ENCODE peak calls at places on chromosomes 11 and 22, in five cellular contexts. S is type B pancreatic cell, D is endothelial cell, P is RWPE1, W is heart right ventricle. R is an unnamed sample.

GRCh38 chr22:45212306-45212709 is 28.4 kb downstream of the KIAA0930 start:
- DNase-seq in S (no peak), D (peak; percentile 17), P (peak; percentile 66), W (peak; percentile 85), R (peak; percentile 72)

GRCh38 chr22:27090595-27090994 is 433.2 kb downstream of the MIAT start:
- DNase-seq in S (no peak), D (no peak), P (no peak), W (no peak), R (no peak)

GRCh38 chr22:35334010-35334409 is 34.3 kb downstream of the TOM1 start:
- DNase-seq in S (no peak), D (no peak), P (no peak), W (no peak), R (peak; percentile 91)

GRCh38 chr11:75287579-75287978 is 47.0 kb downstream of the TPBGL start:
- DNase-seq in S (no peak), D (no peak), P (no peak), W (no peak), R (no peak)

GRCh38 chr11:221998-222789 is 13.9 kb downstream of the SIRT3 start:
- DNase-seq in S (no peak), D (no peak), P (no peak), W (no peak), R (no peak)

GRCh38 chr11:19574916-19575315 is 137.7 kb upstream of the NAV2 start:
- DNase-seq in S (no peak), D (no peak), P (no peak), W (no peak), R (no peak)

GRCh38 chr11:110710520-110711381 is 1.5 kb downstream of the ARHGAP20 start:
- DNase-seq in S (peak; percentile 69), D (peak; percentile 11), P (peak; percentile 28), W (peak; percentile 24), R (no peak)

GRCh38 chr22:48772286-48772907 is 1055.3 kb downstream of the BRD1 start:
- DNase-seq in S (no peak), D (no peak), P (no peak), W (no peak), R (no peak)

GRCh38 chr22:43441216-43441615 is 29.4 kb downstream of the MPPED1 start:
- DNase-seq in S (no peak), D (no peak), P (no peak), W (no peak), R (no peak)

GRCh38 chr22:45212992-45213751 is 27.5 kb downstream of the KIAA0930 start:
- DNase-seq in S (no peak), D (no peak), P (no peak), W (peak; percentile 49), R (peak; percentile 86)

GRCh38 chr11:45655347-45655756 is 10.1 kb downstream of the CHST1 start:
- DNase-seq in S (peak; percentile 89), D (peak; percentile 95), P (peak; percentile 80), W (peak; percentile 83), R (peak; percentile 52)

GRCh38 chr22:28900379-28900778 is 17.0 kb downstream of the ZNRF3 start:
- DNase-seq in S (no peak), D (no peak), P (no peak), W (no peak), R (no peak)

GRCh38 chr11:123182101-123182500 is 12.9 kb downstream of the CLMP start:
- DNase-seq in S (no peak), D (no peak), P (no peak), W (no peak), R (no peak)

GRCh38 chr11:111331711-111332479 is 33.5 kb downstream of the POU2AF3 start:
- DNase-seq in S (no peak), D (no peak), P (no peak), W (no peak), R (no peak)

GRCh38 chr11:12073436-12073835 is 37.0 kb upstream of the MICAL2 start:
- DNase-seq in S (no peak), D (no peak), P (no peak), W (no peak), R (no peak)

GRCh38 chr11:70462818-70463477 is 64.6 kb downstream of the CTTN start:
- DNase-seq in S (no peak), D (no peak), P (no peak), W (no peak), R (no peak)

GRCh38 chr22:38086001-38086845 is 2.2 kb upstream of the SLC16A8 start:
- DNase-seq in S (no peak), D (no peak), P (no peak), W (no peak), R (no peak)

GRCh38 chr11:34206598-34207300 is 101.3 kb downstream of the NAT10 start:
- DNase-seq in S (no peak), D (no peak), P (no peak), W (no peak), R (no peak)

GRCh38 chr11:111193924-111194490 is 51.5 kb upstream of the POU2AF2 start:
- DNase-seq in S (no peak), D (no peak), P (no peak), W (no peak), R (no peak)

GRCh38 chr22:40077646-40078016 is 82.9 kb downstream of the FAM83F start:
- DNase-seq in S (no peak), D (no peak), P (no peak), W (no peak), R (no peak)

GRCh38 chr11:64742087-64742939 is 1.6 kb downstream of the RASGRP2 start:
- DNase-seq in S (no peak), D (peak; percentile 58), P (no peak), W (no peak), R (no peak)

GRCh38 chr22:24848559-24849168 is 42.7 kb downstream of the SGSM1 start:
- DNase-seq in S (no peak), D (no peak), P (no peak), W (no peak), R (no peak)

GRCh38 chr11:75174781-75175370 is 24.0 kb downstream of the SLCO2B1 start:
- DNase-seq in S (no peak), D (no peak), P (no peak), W (peak; percentile 46), R (peak; percentile 58)

GRCh38 chr11:71139516-71140205 is 112.7 kb downstream of the SHANK2 start:
- DNase-seq in S (no peak), D (no peak), P (no peak), W (peak; percentile 63), R (no peak)

GRCh38 chr22:31945971-31946680 is 1.8 kb downstream of the YWHAH start:
- DNase-seq in S (no peak), D (no peak), P (no peak), W (no peak), R (peak; percentile 31)

GRCh38 chr11:75492181-75492820 is 33.4 kb downstream of the GDPD5 start:
- DNase-seq in S (no peak), D (peak; percentile 28), P (peak; percentile 38), W (no peak), R (peak; percentile 60)

GRCh38 chr11:126853732-126854131 is 146.8 kb downstream of the KIRREL3 start:
- DNase-seq in S (no peak), D (no peak), P (no peak), W (no peak), R (no peak)

GRCh38 chr11:93545566-93545965 is 2.4 kb upstream of the SMCO4 start:
- DNase-seq in S (no peak), D (no peak), P (no peak), W (no peak), R (no peak)

GRCh38 chr11:128956401-128957203 is 13.9 kb upstream of the TP53AIP1 start:
- DNase-seq in S (no peak), D (peak; percentile 57), P (peak; percentile 77), W (no peak), R (peak; percentile 14)

GRCh38 chr11:120054016-120054752 is 83.7 kb downstream of the TRIM29 start:
- DNase-seq in S (no peak), D (no peak), P (no peak), W (no peak), R (no peak)

GRCh38 chr11:62295504-62295903 is 3.4 kb downstream of the SCGB1D4 start:
- DNase-seq in S (no peak), D (peak; percentile 54), P (peak; percentile 8), W (no peak), R (no peak)

GRCh38 chr11:69401715-69402114 is 79.7 kb upstream of the LINC01488 start:
- DNase-seq in S (no peak), D (no peak), P (no peak), W (no peak), R (no peak)